ENCODE peak calls at places on chromosomes 5 and 9, in eight cellular contexts. G is mammary epithelial cell, U is fibroblast of the aortic adventitia, S is upper lobe of right lung, F is DND-41, D is epithelial cell of esophagus, O is HCT116, M is lower lobe of right lung. W is an unnamed sample.

GRCh38 chr9:21695443-21695842 is 107.0 kb upstream of the MTAP start:
- DNase-seq in F (no peak), S (no peak), U (no peak), G (no peak), M (no peak), D (no peak), O (no peak), W (no peak)

GRCh38 chr5:59607126-59607807 is 286.3 kb downstream of the PDE4D start:
- DNase-seq in D (no peak), O (no peak), M (no peak), U (no peak), S (no peak), G (no peak), F (no peak), W (no peak)

GRCh38 chr9:111994831-111995458 is 98.3 kb downstream of the UGCG start:
- DNase-seq in M (no peak), U (peak; percentile 33), O (no peak), D (no peak), G (peak; percentile 42), S (no peak), F (no peak), W (peak; percentile 91)

GRCh38 chr5:172420215-172420934 is 34.0 kb downstream of the SH3PXD2B start:
- DNase-seq in U (peak; percentile 99), F (no peak), O (peak; percentile 60), S (peak; percentile 84), D (peak; percentile 99), G (peak; percentile 99), M (peak; percentile 77), W (peak; percentile 90)

GRCh38 chr5:135890867-135891266 is 4.8 kb downstream of the IL9 start:
- DNase-seq in O (no peak), S (no peak), G (peak; percentile 11), U (no peak), D (no peak), M (no peak), F (peak; percentile 51), W (no peak)

GRCh38 chr5:144697847-144698262 is 527.2 kb downstream of the KCTD16 start:
- DNase-seq in S (no peak), F (no peak), U (peak; percentile 96), D (peak; percentile 78), G (peak; percentile 97), O (no peak), M (no peak), W (peak; percentile 42)

GRCh38 chr5:31563216-31563615 is 31.1 kb downstream of the C5orf22 start:
- DNase-seq in D (no peak), U (peak; percentile 20), M (no peak), O (no peak), S (no peak), F (no peak), G (no peak), W (no peak)

GRCh38 chr5:65769539-65769938 is 47.5 kb downstream of the NLN start:
- DNase-seq in F (no peak), G (peak; percentile 87), M (no peak), D (peak; percentile 84), O (peak; percentile 2), U (peak; percentile 95), S (no peak), W (peak; percentile 54)

GRCh38 chr5:178940569-178941360 is at the start of gene ZNF454:
- DNase-seq in D (peak; percentile 85), S (peak; percentile 94), O (no peak), G (no peak), M (peak; percentile 89), F (no peak), U (peak; percentile 86), W (peak; percentile 27)

GRCh38 chr9:126033318-126033717 is 286.1 kb downstream of the PBX3 start:
- DNase-seq in O (no peak), G (no peak), D (no peak), S (no peak), M (no peak), U (no peak), F (no peak), W (no peak)

GRCh38 chr5:9582406-9582805 is 36.5 kb upstream of the SEMA5A start:
- DNase-seq in M (no peak), U (no peak), S (no peak), D (peak; percentile 41), O (no peak), F (no peak), G (no peak), W (no peak)

GRCh38 chr5:180869587-180869986 is 8.5 kb upstream of the ZFP62 start:
- DNase-seq in M (no peak), O (no peak), D (no peak), S (no peak), U (peak; percentile 39), G (no peak), F (no peak), W (no peak)

GRCh38 chr5:123717139-123717538 is 205.2 kb downstream of the CSNK1G3 start:
- DNase-seq in F (no peak), D (no peak), U (peak; percentile 84), O (no peak), M (no peak), G (no peak), S (no peak), W (peak; percentile 37)

GRCh38 chr5:50867140-50867539 is 200.7 kb downstream of the PARP8 start:
- DNase-seq in F (no peak), U (no peak), O (no peak), M (no peak), S (no peak), G (no peak), D (no peak), W (no peak)

GRCh38 chr5:179267071-179267670 is 78.1 kb downstream of the ADAMTS2 start:
- DNase-seq in S (peak; percentile 57), U (no peak), M (peak; percentile 38), D (no peak), F (no peak), O (no peak), G (no peak), W (no peak)

DNA sequence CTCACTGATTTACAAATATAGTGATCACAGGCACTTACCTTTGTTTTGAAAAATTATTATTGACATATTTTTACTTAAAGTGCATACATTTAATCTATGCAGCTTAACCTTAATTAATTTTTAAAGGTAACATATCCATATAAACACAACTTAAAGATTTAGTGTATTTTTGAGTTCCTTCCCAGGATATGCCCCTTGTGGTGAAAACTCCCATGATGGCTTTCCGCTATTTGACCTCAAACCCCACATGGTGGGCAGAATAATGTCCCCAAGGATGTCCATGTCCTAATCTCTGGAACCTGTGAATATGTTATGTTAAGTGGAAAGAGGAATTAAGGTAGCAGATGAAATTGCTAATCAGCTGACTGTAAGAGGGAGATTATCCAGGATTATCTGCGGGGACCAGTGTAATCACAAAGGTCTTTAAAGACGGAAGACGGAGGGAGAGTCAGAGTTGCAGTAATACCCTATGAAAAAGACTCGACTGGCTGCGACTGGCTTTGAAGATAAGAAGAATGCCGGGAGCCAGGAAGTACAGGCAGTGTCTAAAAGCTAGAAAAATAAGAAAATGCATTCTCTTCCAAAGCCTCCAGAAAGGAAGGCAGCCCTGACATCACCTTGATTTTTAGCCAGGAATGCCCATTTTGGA is 193.9 kb downstream of the ICE1 start:
- DNase-seq in F (no peak), S (no peak), U (no peak), D (no peak), G (no peak), O (no peak), M (no peak), W (no peak)
- TF ChIP-seq CTCF in F (no peak), S (no peak), U (no peak), D (no peak), G (no peak), O (peak; percentile 20), M (no peak), W (no peak)

GRCh38 chr5:36066001-36066539 is 612 bp downstream of the UGT3A2 start:
- DNase-seq in O (no peak), G (no peak), D (no peak), M (no peak), F (no peak), S (no peak), U (no peak), W (no peak)
- H3K4me3 ChIP-seq in O (no peak overlapping the region), G (no peak overlapping the region), D (no peak overlapping the region), M (no peak overlapping the region), F (no peak overlapping the region), S (no peak overlapping the region), U (no peak overlapping the region), W (peak overlapping the region; percentile 22)

GRCh38 chr9:117413346-117414219 is 1.3 kb downstream of the ASTN2 start:
- DNase-seq in M (no peak), S (no peak), D (no peak), O (no peak), F (no peak), G (peak; percentile 1), U (no peak), W (no peak)
- TF ChIP-seq CTCF in M (no peak), S (no peak), D (no peak), O (no peak), F (no peak), G (no peak), U (no peak), W (no peak)

DNA sequence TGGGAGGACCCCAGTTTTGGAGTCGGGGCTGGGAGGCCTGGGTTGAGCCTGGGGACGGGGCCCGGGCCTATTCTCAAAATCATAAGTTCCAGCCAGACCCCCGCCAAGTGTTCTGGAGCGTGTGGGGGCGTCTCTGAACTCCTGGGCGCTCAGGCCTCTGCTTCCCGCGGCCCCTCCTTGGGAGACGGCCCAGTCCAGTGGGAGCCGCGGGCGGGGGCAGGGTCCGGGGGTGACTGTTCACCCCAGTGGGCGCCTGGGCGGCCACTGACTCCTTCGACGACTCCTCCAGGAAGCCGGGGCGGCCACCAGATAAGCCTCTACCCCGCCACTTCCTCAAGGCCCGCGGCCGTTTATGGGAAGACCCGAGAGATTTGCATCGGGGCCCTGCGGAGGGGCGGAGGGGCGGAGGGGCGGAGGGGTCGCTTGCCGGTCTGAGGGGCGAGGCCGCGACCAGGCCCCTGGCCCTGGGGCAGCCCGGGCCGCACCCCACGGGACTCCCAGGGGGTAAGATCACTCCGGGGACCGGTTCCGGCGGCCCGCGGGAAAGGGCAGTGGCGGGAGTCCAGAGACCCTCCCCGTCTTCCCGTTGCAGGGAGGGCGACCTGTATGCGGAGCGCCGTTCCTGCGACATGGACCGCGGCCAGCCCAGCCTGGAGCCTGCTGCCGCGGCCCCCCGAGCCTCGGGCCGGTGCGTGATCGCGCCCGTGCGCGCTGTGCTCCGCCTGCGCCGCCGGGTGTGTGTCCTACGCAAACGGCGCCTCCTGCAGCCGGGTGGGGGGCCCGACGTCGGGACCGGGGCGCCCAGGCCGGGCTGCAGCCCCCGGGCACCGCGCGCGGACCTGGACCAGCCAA is 761 bp downstream of the TOR4A start:
- DNase-seq in O (no peak), M (peak; percentile 69), D (peak; percentile 31), S (peak; percentile 80), G (no peak), F (no peak), U (no peak), W (no peak)
- H3K4me3 ChIP-seq in O (peak overlapping the region; percentile 80), M (peak overlapping the region; percentile 74), D (peak overlapping the region; percentile 72), S (peak overlapping the region; percentile 77), G (no peak overlapping the region), F (no peak overlapping the region), U (peak overlapping the region; percentile 74), W (peak overlapping the region; percentile 69)

W was measured in epithelial cell of proximal tubule.